ENCODE peak calls at places on chromosomes 3 and 15, in ten cellular contexts. One of them, this sample, is unnamed.

GRCh38 chr3:29324180-29324651 is 43.3 kb downstream of the RBMS3 start:
- DNase-seq in esophagus squamous epithelium: no peak
- DNase-seq in OCI-LY7: peak
- DNase-seq in right atrium auricular region: peak
- DNase-seq in tibial artery: peak
- DNase-seq in CD8-positive, alpha-beta T cell: no peak
- DNase-seq in RWPE1: no peak
- DNase-seq in neural progenitor cell: no peak
- DNase-seq in IMR-90: peak
- DNase-seq in fibroblast of lung: peak
- DNase-seq in this sample: peak

GRCh38 chr3:128052831-128053419 is 688 bp downstream of the SEC61A1 start:
- DNase-seq in RWPE1: peak
- DNase-seq in CD8-positive, alpha-beta T cell: no peak
- DNase-seq in esophagus squamous epithelium: no peak
- DNase-seq in fibroblast of lung: no peak
- DNase-seq in neural progenitor cell: peak
- DNase-seq in right atrium auricular region: no peak
- DNase-seq in OCI-LY7: no peak
- DNase-seq in IMR-90: no peak
- DNase-seq in tibial artery: no peak
- DNase-seq in this sample: no peak

GRCh38 chr3:117939628-117940027 is 1095.0 kb downstream of the IGSF11 start:
- DNase-seq in esophagus squamous epithelium: no peak
- DNase-seq in right atrium auricular region: no peak
- DNase-seq in tibial artery: no peak
- DNase-seq in neural progenitor cell: no peak
- DNase-seq in OCI-LY7: no peak
- DNase-seq in CD8-positive, alpha-beta T cell: no peak
- DNase-seq in fibroblast of lung: no peak
- DNase-seq in RWPE1: no peak
- DNase-seq in IMR-90: no peak
- DNase-seq in this sample: no peak

GRCh38 chr15:53658827-53659226 is 100.6 kb downstream of the WDR72 start:
- DNase-seq in right atrium auricular region: no peak
- DNase-seq in IMR-90: no peak
- DNase-seq in RWPE1: no peak
- DNase-seq in tibial artery: no peak
- DNase-seq in fibroblast of lung: no peak
- DNase-seq in CD8-positive, alpha-beta T cell: no peak
- DNase-seq in OCI-LY7: no peak
- DNase-seq in neural progenitor cell: peak
- DNase-seq in esophagus squamous epithelium: no peak
- DNase-seq in this sample: no peak

GRCh38 chr3:165641569-165642310 is 195.5 kb downstream of the BCHE start:
- DNase-seq in fibroblast of lung: no peak
- DNase-seq in neural progenitor cell: no peak
- DNase-seq in RWPE1: no peak
- DNase-seq in esophagus squamous epithelium: no peak
- DNase-seq in tibial artery: no peak
- DNase-seq in right atrium auricular region: no peak
- DNase-seq in OCI-LY7: no peak
- DNase-seq in CD8-positive, alpha-beta T cell: no peak
- DNase-seq in IMR-90: no peak
- DNase-seq in this sample: no peak

GRCh38 chr3:153070153-153070868 is 91.7 kb upstream of the RAP2B start:
- DNase-seq in RWPE1: no peak
- DNase-seq in OCI-LY7: no peak
- DNase-seq in tibial artery: no peak
- DNase-seq in esophagus squamous epithelium: no peak
- DNase-seq in neural progenitor cell: no peak
- DNase-seq in CD8-positive, alpha-beta T cell: no peak
- DNase-seq in IMR-90: peak
- DNase-seq in fibroblast of lung: peak
- DNase-seq in right atrium auricular region: no peak
- DNase-seq in this sample: peak

GRCh38 chr3:149596136-149596770 is 61.6 kb downstream of the WWTR1 start:
- DNase-seq in neural progenitor cell: no peak
- DNase-seq in tibial artery: no peak
- DNase-seq in IMR-90: peak
- DNase-seq in CD8-positive, alpha-beta T cell: no peak
- DNase-seq in OCI-LY7: no peak
- DNase-seq in esophagus squamous epithelium: no peak
- DNase-seq in RWPE1: peak
- DNase-seq in fibroblast of lung: peak
- DNase-seq in right atrium auricular region: no peak
- DNase-seq in this sample: no peak

GRCh38 chr15:80170596-80170995 is 17.8 kb downstream of the FAH start:
- DNase-seq in CD8-positive, alpha-beta T cell: no peak
- DNase-seq in IMR-90: no peak
- DNase-seq in right atrium auricular region: no peak
- DNase-seq in esophagus squamous epithelium: no peak
- DNase-seq in RWPE1: no peak
- DNase-seq in neural progenitor cell: no peak
- DNase-seq in tibial artery: no peak
- DNase-seq in OCI-LY7: no peak
- DNase-seq in fibroblast of lung: no peak
- DNase-seq in this sample: no peak

GRCh38 chr3:27312044-27312668 is 57.0 kb downstream of the NEK10 start:
- DNase-seq in RWPE1: peak
- DNase-seq in tibial artery: no peak
- DNase-seq in CD8-positive, alpha-beta T cell: no peak
- DNase-seq in right atrium auricular region: no peak
- DNase-seq in esophagus squamous epithelium: no peak
- DNase-seq in IMR-90: peak
- DNase-seq in neural progenitor cell: peak
- DNase-seq in OCI-LY7: peak
- DNase-seq in fibroblast of lung: peak
- DNase-seq in this sample: peak

DNA sequence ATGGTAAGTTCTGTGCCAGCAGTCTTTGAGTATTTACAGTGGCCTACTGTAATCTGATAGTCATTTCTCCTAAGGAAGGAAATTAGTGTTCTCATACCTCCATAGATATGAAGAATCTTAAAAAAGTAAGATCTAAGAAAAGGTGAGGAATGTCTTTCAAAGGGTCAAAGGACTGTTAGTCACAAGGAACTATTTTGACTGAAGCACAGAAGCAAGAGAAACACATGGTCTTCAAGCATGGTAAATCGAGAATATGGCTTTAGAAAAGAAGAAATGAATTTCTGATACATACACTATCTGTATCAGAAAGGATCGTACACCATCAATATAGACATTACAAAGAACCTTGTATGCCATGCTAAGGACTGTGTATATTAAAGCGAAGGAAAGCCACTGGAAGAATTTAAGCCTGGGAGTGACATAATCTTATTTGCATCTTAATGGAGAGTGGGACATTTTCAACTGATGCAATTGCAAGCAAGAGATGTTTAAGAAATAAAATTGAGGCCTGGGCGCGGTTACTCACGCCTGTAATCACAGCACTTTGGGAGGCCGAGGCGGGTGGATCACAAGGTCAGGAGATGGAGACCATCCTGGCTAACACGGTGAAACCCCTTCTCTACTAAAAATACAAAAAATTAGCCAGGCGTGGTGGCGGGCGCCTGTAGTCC is 5.5 kb upstream of the ACAP2 start:
- DNase-seq in right atrium auricular region: no peak
- DNase-seq in OCI-LY7: no peak
- DNase-seq in neural progenitor cell: no peak
- DNase-seq in IMR-90: no peak
- DNase-seq in tibial artery: no peak
- DNase-seq in esophagus squamous epithelium: no peak
- DNase-seq in RWPE1: no peak
- DNase-seq in CD8-positive, alpha-beta T cell: no peak
- DNase-seq in fibroblast of lung: no peak
- DNase-seq in this sample: no peak
- H3K27ac ChIP-seq in right atrium auricular region: no peak
- H3K27ac ChIP-seq in OCI-LY7: no peak
- H3K27ac ChIP-seq in neural progenitor cell: no peak
- H3K27ac ChIP-seq in IMR-90: no peak
- H3K27ac ChIP-seq in tibial artery: no peak
- H3K27ac ChIP-seq in esophagus squamous epithelium: no peak
- H3K27ac ChIP-seq in RWPE1: no peak
- H3K27ac ChIP-seq in CD8-positive, alpha-beta T cell: no peak
- H3K27ac ChIP-seq in fibroblast of lung: no peak
- H3K27ac ChIP-seq in this sample: no peak

DNA sequence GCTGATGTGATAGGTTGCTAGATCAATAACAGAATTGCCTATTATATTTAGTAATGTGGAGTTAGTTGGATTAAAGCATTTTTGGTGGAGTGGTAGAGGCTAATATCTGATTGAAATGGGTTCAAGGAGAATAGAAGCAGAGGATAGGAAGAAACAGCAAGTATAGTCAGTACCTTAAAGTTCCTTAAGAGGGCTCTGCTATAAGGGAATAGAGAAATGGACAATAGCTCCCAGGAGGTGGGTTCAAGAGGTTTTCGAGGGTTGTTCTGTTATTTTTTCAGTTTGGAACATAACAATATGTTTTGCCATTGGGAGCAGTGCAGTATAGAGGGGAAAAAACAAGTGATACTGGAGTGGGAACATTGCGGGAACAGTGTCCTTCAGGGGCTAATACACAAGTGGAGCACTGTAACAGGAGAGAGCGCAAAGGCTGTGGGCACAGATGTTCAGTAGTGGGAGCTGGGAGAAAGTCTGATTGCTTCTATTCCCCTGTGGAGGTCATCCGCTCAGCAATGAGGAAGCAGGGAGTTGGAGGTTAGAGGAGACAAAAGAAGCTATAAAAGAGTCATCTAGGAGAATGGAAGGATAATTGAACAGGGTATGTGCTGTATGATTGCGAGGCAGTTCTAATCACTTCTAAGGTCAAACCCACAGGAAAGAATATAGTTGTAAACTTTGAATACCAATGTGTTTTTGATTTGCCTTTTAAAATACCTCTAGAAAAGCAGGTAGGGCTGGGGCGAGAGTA is 3.3 kb downstream of the MRPS11 start:
- DNase-seq in esophagus squamous epithelium: no peak
- DNase-seq in tibial artery: no peak
- DNase-seq in CD8-positive, alpha-beta T cell: no peak
- DNase-seq in right atrium auricular region: no peak
- DNase-seq in neural progenitor cell: no peak
- DNase-seq in OCI-LY7: no peak
- DNase-seq in RWPE1: no peak
- DNase-seq in fibroblast of lung: no peak
- DNase-seq in IMR-90: no peak
- DNase-seq in this sample: no peak
- TF ChIP-seq CTCF in esophagus squamous epithelium: no peak
- TF ChIP-seq CTCF in tibial artery: no peak
- TF ChIP-seq CTCF in CD8-positive, alpha-beta T cell: no peak
- TF ChIP-seq CTCF in right atrium auricular region: no peak
- TF ChIP-seq CTCF in neural progenitor cell: peak
- TF ChIP-seq CTCF in OCI-LY7: peak
- TF ChIP-seq CTCF in RWPE1: no peak
- TF ChIP-seq CTCF in fibroblast of lung: no peak
- TF ChIP-seq CTCF in IMR-90: no peak
- TF ChIP-seq CTCF in this sample: no peak

GRCh38 chr3:105821433-105821832 is 47.4 kb downstream of the CBLB start:
- DNase-seq in OCI-LY7: no peak
- DNase-seq in neural progenitor cell: no peak
- DNase-seq in IMR-90: no peak
- DNase-seq in CD8-positive, alpha-beta T cell: no peak
- DNase-seq in right atrium auricular region: no peak
- DNase-seq in esophagus squamous epithelium: no peak
- DNase-seq in fibroblast of lung: no peak
- DNase-seq in tibial artery: no peak
- DNase-seq in RWPE1: no peak
- DNase-seq in this sample: no peak
- H3K27ac ChIP-seq in OCI-LY7: no peak
- H3K27ac ChIP-seq in neural progenitor cell: no peak
- H3K27ac ChIP-seq in IMR-90: no peak
- H3K27ac ChIP-seq in CD8-positive, alpha-beta T cell: no peak
- H3K27ac ChIP-seq in right atrium auricular region: peak
- H3K27ac ChIP-seq in esophagus squamous epithelium: no peak
- H3K27ac ChIP-seq in fibroblast of lung: no peak
- H3K27ac ChIP-seq in tibial artery: peak
- H3K27ac ChIP-seq in RWPE1: no peak
- H3K27ac ChIP-seq in this sample: no peak

GRCh38 chr3:77541203-77541922 is 501.5 kb downstream of the ROBO2 start:
- DNase-seq in fibroblast of lung: no peak
- DNase-seq in CD8-positive, alpha-beta T cell: no peak
- DNase-seq in OCI-LY7: no peak
- DNase-seq in tibial artery: no peak
- DNase-seq in esophagus squamous epithelium: no peak
- DNase-seq in right atrium auricular region: no peak
- DNase-seq in neural progenitor cell: no peak
- DNase-seq in IMR-90: no peak
- DNase-seq in RWPE1: no peak
- DNase-seq in this sample: no peak

GRCh38 chr3:77539014-77539413 is 499.1 kb downstream of the ROBO2 start:
- DNase-seq in right atrium auricular region: no peak
- DNase-seq in tibial artery: no peak
- DNase-seq in esophagus squamous epithelium: no peak
- DNase-seq in neural progenitor cell: peak
- DNase-seq in OCI-LY7: no peak
- DNase-seq in RWPE1: no peak
- DNase-seq in IMR-90: no peak
- DNase-seq in CD8-positive, alpha-beta T cell: no peak
- DNase-seq in fibroblast of lung: no peak
- DNase-seq in this sample: no peak

GRCh38 chr3:77539677-77540076 is 499.8 kb downstream of the ROBO2 start:
- DNase-seq in OCI-LY7: no peak
- DNase-seq in fibroblast of lung: no peak
- DNase-seq in IMR-90: no peak
- DNase-seq in RWPE1: no peak
- DNase-seq in tibial artery: no peak
- DNase-seq in esophagus squamous epithelium: no peak
- DNase-seq in CD8-positive, alpha-beta T cell: no peak
- DNase-seq in right atrium auricular region: no peak
- DNase-seq in neural progenitor cell: no peak
- DNase-seq in this sample: no peak

GRCh38 chr3:77535116-77535515 is 495.2 kb downstream of the ROBO2 start:
- DNase-seq in CD8-positive, alpha-beta T cell: no peak
- DNase-seq in esophagus squamous epithelium: no peak
- DNase-seq in RWPE1: no peak
- DNase-seq in IMR-90: no peak
- DNase-seq in neural progenitor cell: no peak
- DNase-seq in fibroblast of lung: no peak
- DNase-seq in right atrium auricular region: no peak
- DNase-seq in OCI-LY7: no peak
- DNase-seq in tibial artery: no peak
- DNase-seq in this sample: no peak

DNA sequence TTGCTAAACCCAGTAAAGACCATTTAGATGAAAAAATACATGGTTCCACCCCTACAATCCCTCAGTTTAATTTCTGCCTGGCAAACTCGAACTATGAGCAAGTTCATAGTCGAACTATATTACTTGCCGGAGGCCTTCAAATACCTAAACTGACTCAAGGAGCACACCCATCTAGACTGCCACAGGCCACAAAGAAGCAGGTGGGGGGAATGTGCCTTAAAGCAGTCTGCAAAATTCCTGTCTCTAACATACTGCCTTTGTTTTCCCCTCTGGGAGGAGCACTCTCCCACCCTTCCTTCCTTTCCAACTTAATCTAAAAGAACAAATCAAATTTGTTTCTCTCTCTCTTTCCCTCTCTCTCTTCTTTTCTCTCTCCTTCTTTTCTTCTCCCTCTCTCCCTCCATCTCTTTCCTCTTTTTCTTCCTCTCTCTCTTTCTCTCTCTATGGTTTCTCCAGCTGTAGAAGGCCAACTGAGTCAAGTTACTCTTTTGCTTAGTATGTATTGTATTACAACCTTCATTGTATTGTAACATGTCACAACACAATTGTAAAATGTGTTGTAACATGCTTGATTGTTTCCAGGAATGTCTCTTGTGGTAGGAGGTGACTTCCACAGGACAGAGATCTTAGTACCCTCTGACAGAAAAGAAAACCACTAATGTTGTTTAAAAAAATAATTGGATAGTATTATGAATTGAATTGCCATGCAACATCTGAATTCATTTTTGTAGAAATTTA is 496.3 kb downstream of the ROBO2 start:
- DNase-seq in tibial artery: no peak
- DNase-seq in CD8-positive, alpha-beta T cell: no peak
- DNase-seq in right atrium auricular region: no peak
- DNase-seq in OCI-LY7: no peak
- DNase-seq in esophagus squamous epithelium: no peak
- DNase-seq in neural progenitor cell: peak
- DNase-seq in RWPE1: no peak
- DNase-seq in IMR-90: no peak
- DNase-seq in fibroblast of lung: no peak
- DNase-seq in this sample: no peak
- TF ChIP-seq CTCF in tibial artery: no peak
- TF ChIP-seq CTCF in CD8-positive, alpha-beta T cell: no peak
- TF ChIP-seq CTCF in right atrium auricular region: no peak
- TF ChIP-seq CTCF in OCI-LY7: no peak
- TF ChIP-seq CTCF in esophagus squamous epithelium: no peak
- TF ChIP-seq CTCF in neural progenitor cell: peak
- TF ChIP-seq CTCF in RWPE1: no peak
- TF ChIP-seq CTCF in IMR-90: no peak
- TF ChIP-seq CTCF in fibroblast of lung: no peak
- TF ChIP-seq CTCF in this sample: no peak

This sample was measured in brain microvascular endothelial cell.